ENCODE peak calls at places on chromosomes 2 and 18, in five cellular contexts. M is fibroblast of mammary gland; V is stimulated activated CD4-positive, alpha-beta T cell treated with anti-CD3 and anti-CD28 coated beads, Interleukin-15, amount 100 ng/mL, for 24 hours; X is heart left ventricle; G is DMS79 treated with DMSO at 0.1 percent for 48 hours. J is an unnamed sample.

GRCh38 chr2:151162185-151162584 is 99.5 kb downstream of the RBM43 start:
- DNase-seq in V (no peak), X (no peak), M (peak; percentile 56), G (no peak), J (no peak)

GRCh38 chr2:226124548-226125011 is 675.0 kb downstream of the IRS1 start:
- DNase-seq in M (peak; percentile 74), X (no peak), G (no peak), V (no peak), J (no peak)

GRCh38 chr18:76494181-76494540 is 881 bp downstream of the ZNF516 start:
- DNase-seq in V (peak; percentile 28), X (no peak), M (peak; percentile 42), G (no peak), J (peak; percentile 29)

GRCh38 chr2:196983934-196984333 is 57.4 kb upstream of the PGAP1 start:
- DNase-seq in M (peak; percentile 78), V (no peak), X (no peak), G (no peak), J (no peak)

GRCh38 chr2:237549216-237550056 is 16.9 kb upstream of the PRLH start:
- DNase-seq in M (no peak), G (no peak), V (no peak), X (no peak), J (no peak)

GRCh38 chr2:85731606-85732005 is 22.2 kb upstream of the ATOH8 start:
- DNase-seq in V (no peak), G (no peak), X (no peak), M (no peak), J (no peak)

GRCh38 chr2:145546091-145546490 is 1026.2 kb upstream of the ZEB2 start:
- DNase-seq in X (no peak), V (no peak), M (peak; percentile 41), G (no peak), J (no peak)

GRCh38 chr2:223815884-223816570 is 21.4 kb downstream of the AP1S3 start:
- DNase-seq in M (peak; percentile 75), G (no peak), X (no peak), V (no peak), J (no peak)

GRCh38 chr2:191869178-191869577 is 22.3 kb upstream of the CAVIN2 start:
- DNase-seq in X (no peak), M (peak; percentile 52), V (no peak), G (peak; percentile 19), J (no peak)

GRCh38 chr2:3316456-3317276 is 61.0 kb downstream of the EIPR1 start:
- DNase-seq in V (no peak), M (no peak), X (no peak), G (no peak), J (no peak)

GRCh38 chr2:174399171-174399570 is 3.6 kb downstream of the SCRN3 start:
- DNase-seq in M (no peak), X (no peak), G (no peak), V (no peak), J (no peak)

GRCh38 chr2:136207665-136208064 is 89.7 kb upstream of the CXCR4 start:
- DNase-seq in M (no peak), G (no peak), V (no peak), X (no peak), J (no peak)

GRCh38 chr18:24628360-24628759 is 167.9 kb downstream of the HRH4 start:
- DNase-seq in M (peak; percentile 12), V (no peak), G (no peak), X (no peak), J (no peak)

GRCh38 chr2:207995887-207996286 is 29.4 kb downstream of the PLEKHM3 start:
- DNase-seq in M (peak; percentile 48), G (no peak), V (no peak), X (no peak), J (no peak)

GRCh38 chr2:219186754-219187456 is 8.8 kb downstream of the RETREG2 start:
- DNase-seq in G (no peak), M (no peak), V (peak; percentile 35), X (no peak), J (peak; percentile 19)